ENCODE peak calls at places on chromosome 12, in four cellular contexts. V is pancreas, K is endodermal cell, E is upper lobe of right lung. F is an unnamed sample.

GRCh38 chr12:130506844-130507243 is 169.2 kb downstream of the PIWIL1 start:
- DNase-seq in V (no peak), K (no peak), E (no peak), F (no peak)

GRCh38 chr12:77667101-77667500 is 163.6 kb upstream of the NAV3 start:
- DNase-seq in V (no peak), K (peak; percentile 73), E (peak; percentile 15), F (no peak)

GRCh38 chr12:19759229-19759628 is 319.9 kb downstream of the AEBP2 start:
- DNase-seq in V (no peak), K (no peak), E (no peak), F (no peak)

GRCh38 chr12:76863005-76863670 is 15.7 kb downstream of the CSRP2 start:
- DNase-seq in V (no peak), K (no peak), E (no peak), F (no peak)

GRCh38 chr12:113899042-113899843 is 66.9 kb downstream of the RBM19 start:
- DNase-seq in V (no peak), K (peak; percentile 48), E (no peak), F (no peak)

GRCh38 chr12:47867496-47867941 is 37.3 kb downstream of the VDR start:
- DNase-seq in V (no peak), K (no peak), E (no peak), F (no peak)

GRCh38 chr12:105466901-105467598 is 136.6 kb downstream of the C12orf75 start:
- DNase-seq in V (no peak), K (no peak), E (no peak), F (no peak)

GRCh38 chr12:103955811-103956514 is 9.7 kb upstream of the TDG start:
- DNase-seq in V (no peak), K (peak; percentile 70), E (no peak), F (peak; percentile 4)

GRCh38 chr12:109821968-109822367 is 11.2 kb downstream of the TRPV4 start:
- DNase-seq in V (no peak), K (no peak), E (no peak), F (no peak)

GRCh38 chr12:62713190-62713589 is 221.8 kb downstream of the PPM1H start:
- DNase-seq in V (no peak), K (no peak), E (no peak), F (no peak)

GRCh38 chr12:6952121-6952859 is 1.1 kb downstream of the PTPN6 start:
- DNase-seq in V (peak; percentile 43), K (peak; percentile 55), E (peak; percentile 63), F (no peak)
- TF ChIP-seq CTCF in V (no peak), K (no peak), E (no peak), F (no peak)

GRCh38 chr12:59834659-59835474 is 239.0 kb downstream of the SLC16A7 start:
- DNase-seq in V (no peak), K (no peak), E (no peak), F (no peak)
- TF ChIP-seq CTCF in V (peak; percentile 42), K (peak; percentile 97), E (peak; percentile 61), F (peak; percentile 59)

GRCh38 chr12:46064548-46064947 is 74.2 kb upstream of the SCAF11 start:
- DNase-seq in V (no peak), K (no peak), E (no peak), F (no peak)
- TF ChIP-seq CTCF in V (no peak), K (no peak), E (no peak), F (no peak)

GRCh38 chr12:115691123-115691522 is 586.4 kb downstream of the MED13L start:
- DNase-seq in V (no peak), K (no peak), E (no peak), F (no peak)
- TF ChIP-seq CTCF in V (no peak), K (no peak), E (no peak), F (no peak)

DNA sequence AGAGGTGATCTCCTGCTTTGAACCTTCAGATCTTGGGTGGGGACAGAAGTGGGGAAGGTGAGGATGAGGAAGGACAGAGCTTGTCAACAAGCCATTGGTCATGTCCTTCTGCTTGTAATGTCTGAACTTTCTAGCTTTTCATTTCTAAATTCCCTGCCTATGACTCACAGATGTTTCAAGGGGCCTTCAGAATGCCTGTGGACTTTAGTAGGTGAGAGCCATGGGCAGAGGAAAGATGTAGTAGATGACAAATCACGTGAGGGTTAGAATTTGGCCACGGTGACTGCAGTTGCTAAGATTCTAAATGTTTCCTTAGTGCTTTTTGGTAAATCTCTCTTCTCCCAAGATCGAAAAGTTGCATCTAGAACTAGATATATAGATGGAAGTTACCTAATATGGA is 18.7 kb upstream of the CREBL2 start:
- DNase-seq in V (no peak), K (no peak), E (no peak), F (no peak)
- TF ChIP-seq CTCF in V (no peak), K (no peak), E (no peak), F (no peak)

GRCh38 chr12:52867152-52867551 is 18.4 kb upstream of the KRT78 start:
- DNase-seq in V (no peak), K (no peak), E (no peak), F (no peak)

GRCh38 chr12:52865090-52865944 is 16.5 kb upstream of the KRT78 start:
- DNase-seq in V (peak; percentile 85), K (peak; percentile 98), E (peak; percentile 83), F (peak; percentile 91)

GRCh38 chr12:52857500-52857899 is 8.7 kb upstream of the KRT78 start:
- DNase-seq in V (no peak), K (no peak), E (no peak), F (no peak)

GRCh38 chr12:52860102-52860838 is 11.5 kb upstream of the KRT78 start:
- DNase-seq in V (no peak), K (peak; percentile 47), E (no peak), F (no peak)

GRCh38 chr12:52862023-52862422 is 13.2 kb upstream of the KRT78 start:
- DNase-seq in V (no peak), K (peak; percentile 52), E (no peak), F (no peak)
- TF ChIP-seq CTCF in V (no peak), K (no peak), E (no peak), F (no peak)

F was measured in endothelial cell.